ENCODE peak calls at places on chromosomes 3 and 15, in six cellular contexts. W, F, D, O, A and U are unnamed samples.

GRCh38 chr3:125478321-125478720 is 41.7 kb downstream of the SNX4 start:
- DNase-seq in W (no peak), F (no peak), D (no peak), O (no peak), A (no peak), U (no peak)

GRCh38 chr3:36212291-36212690 is 168.0 kb upstream of the STAC start:
- DNase-seq in W (peak; percentile 11), F (no peak), D (no peak), O (no peak), A (no peak), U (no peak)

GRCh38 chr15:75151214-75152128 is 50.2 kb upstream of the C15orf39 start:
- DNase-seq in W (no peak), F (no peak), D (no peak), O (no peak), A (no peak), U (no peak)

GRCh38 chr3:72185549-72186484 is 400.9 kb upstream of the PROK2 start:
- DNase-seq in W (no peak), F (no peak), D (no peak), O (no peak), A (no peak), U (peak; percentile 63)

GRCh38 chr3:63914312-63914711 is 2.1 kb upstream of the SCAANT1 start:
- DNase-seq in W (peak; percentile 39), F (no peak), D (no peak), O (no peak), A (peak; percentile 62), U (no peak)

GRCh38 chr15:71707230-71708051 is 102.9 kb upstream of the NR2E3 start:
- DNase-seq in W (no peak), F (peak; percentile 4), D (no peak), O (no peak), A (no peak), U (no peak)

GRCh38 chr15:63553388-63553791 is 43.8 kb upstream of the FBXL22 start:
- DNase-seq in W (peak; percentile 56), F (peak; percentile 73), D (no peak), O (no peak), A (peak; percentile 48), U (no peak)

GRCh38 chr15:40307421-40308165 is at the start of gene PLCB2:
- DNase-seq in W (no peak), F (peak; percentile 72), D (peak; percentile 94), O (peak; percentile 40), A (peak; percentile 52), U (peak; percentile 72)

GRCh38 chr15:31272558-31273257 is 53.9 kb upstream of the KLF13 start:
- DNase-seq in W (no peak), F (no peak), D (no peak), O (no peak), A (peak; percentile 28), U (no peak)

GRCh38 chr3:155631323-155632019 is 113.4 kb downstream of the PLCH1 start:
- DNase-seq in W (no peak), F (no peak), D (no peak), O (no peak), A (no peak), U (no peak)

GRCh38 chr15:75036269-75036668 is 12.9 kb downstream of the PPCDC start:
- DNase-seq in W (no peak), F (peak; percentile 96), D (no peak), O (no peak), A (no peak), U (no peak)

GRCh38 chr3:131912255-131912654 is 122.6 kb downstream of the CPNE4 start:
- DNase-seq in W (peak; percentile 24), F (no peak), D (no peak), O (no peak), A (no peak), U (no peak)

GRCh38 chr15:99441427-99441766 is 124.4 kb upstream of the MEF2A start:
- DNase-seq in W (no peak), F (no peak), D (no peak), O (no peak), A (no peak), U (no peak)

GRCh38 chr15:60727661-60728060 is 248.7 kb upstream of the ICE2 start:
- DNase-seq in W (no peak), F (no peak), D (no peak), O (no peak), A (no peak), U (no peak)

GRCh38 chr3:105594219-105594618 is 227.5 kb downstream of the ALCAM start:
- DNase-seq in W (no peak), F (no peak), D (no peak), O (no peak), A (no peak), U (no peak)

GRCh38 chr3:43178891-43179366 is 73.0 kb upstream of the POMGNT2 start:
- DNase-seq in W (no peak), F (no peak), D (no peak), O (no peak), A (no peak), U (no peak)

GRCh38 chr15:78878356-78878755 is 5.7 kb downstream of the MORF4L1 start:
- DNase-seq in W (no peak), F (no peak), D (no peak), O (no peak), A (no peak), U (no peak)

GRCh38 chr3:16801698-16802097 is 83.1 kb upstream of the PLCL2 start:
- DNase-seq in W (no peak), F (peak; percentile 16), D (no peak), O (no peak), A (no peak), U (no peak)

GRCh38 chr3:87810427-87810826 is 248.4 kb downstream of the CGGBP1 start:
- DNase-seq in W (no peak), F (no peak), D (no peak), O (no peak), A (no peak), U (no peak)

GRCh38 chr15:65077981-65078352 is 1.4 kb downstream of the KBTBD13 start:
- DNase-seq in W (peak; percentile 70), F (peak; percentile 93), D (peak; percentile 82), O (peak; percentile 79), A (peak; percentile 69), U (peak; percentile 80)

GRCh38 chr3:173938159-173938558 is 540.6 kb downstream of the NLGN1 start:
- DNase-seq in W (peak; percentile 12), F (peak; percentile 80), D (no peak), O (no peak), A (no peak), U (no peak)

GRCh38 chr3:8500208-8500961 is 1.2 kb upstream of the LMCD1 start:
- DNase-seq in W (no peak), F (peak; percentile 65), D (no peak), O (no peak), A (peak; percentile 43), U (no peak)

GRCh38 chr3:63969866-63970265 is 53.4 kb downstream of the PSMD6 start:
- DNase-seq in W (no peak), F (no peak), D (no peak), O (no peak), A (no peak), U (no peak)

GRCh38 chr3:134356411-134357040 is 17.7 kb downstream of the AMOTL2 start:
- DNase-seq in W (no peak), F (no peak), D (peak; percentile 53), O (no peak), A (no peak), U (peak; percentile 57)

GRCh38 chr3:20186600-20187004 is 596 bp upstream of the SGO1 start:
- DNase-seq in W (no peak), F (no peak), D (no peak), O (no peak), A (no peak), U (no peak)

GRCh38 chr3:122681294-122682015 is 816 bp downstream of the PARP14 start:
- DNase-seq in W (no peak), F (peak; percentile 7), D (peak; percentile 79), O (no peak), A (no peak), U (no peak)
- H3K4me1 ChIP-seq in W (peaks cover 9% of the 10 kb centered on the region), F (no peaks in the 10 kb centered on the region), D (peaks cover 60% of the 10 kb centered on the region), O (peaks cover 44% of the 10 kb centered on the region), A (no peaks in the 10 kb centered on the region), U (no peaks in the 10 kb centered on the region)

GRCh38 chr3:150315711-150316110 is 92.4 kb upstream of the TSC22D2 start:
- DNase-seq in W (no peak), F (no peak), D (no peak), O (no peak), A (no peak), U (no peak)

GRCh38 chr3:150317469-150317868 is 90.6 kb upstream of the TSC22D2 start:
- DNase-seq in W (no peak), F (no peak), D (no peak), O (no peak), A (no peak), U (no peak)

GRCh38 chr3:150312018-150312657 is 96.0 kb upstream of the TSC22D2 start:
- DNase-seq in W (no peak), F (no peak), D (no peak), O (no peak), A (peak; percentile 45), U (no peak)

GRCh38 chr3:150311156-150311555 is 96.9 kb upstream of the TSC22D2 start:
- DNase-seq in W (no peak), F (no peak), D (no peak), O (no peak), A (no peak), U (no peak)

GRCh38 chr3:150314248-150315027 is 93.7 kb upstream of the TSC22D2 start:
- DNase-seq in W (no peak), F (no peak), D (no peak), O (no peak), A (no peak), U (no peak)
- H3K4me3 ChIP-seq in W (no peak overlapping the region), F (no peak overlapping the region), D (no peak overlapping the region), O (no peak overlapping the region), A (no peak overlapping the region), U (no peak overlapping the region)

GRCh38 chr3:188268336-188268735 is 114.4 kb downstream of the LPP start:
- DNase-seq in W (no peak), F (no peak), D (no peak), O (no peak), A (no peak), U (no peak)

GRCh38 chr3:188270423-188270972 is 116.5 kb downstream of the LPP start:
- DNase-seq in W (peak; percentile 25), F (peak; percentile 63), D (no peak), O (no peak), A (no peak), U (no peak)

GRCh38 chr3:188267790-188268333 is 113.9 kb downstream of the LPP start:
- DNase-seq in W (no peak), F (peak; percentile 75), D (no peak), O (no peak), A (no peak), U (no peak)

GRCh38 chr3:188266581-188267274 is 112.8 kb downstream of the LPP start:
- DNase-seq in W (no peak), F (no peak), D (no peak), O (no peak), A (peak; percentile 73), U (no peak)

DNA sequence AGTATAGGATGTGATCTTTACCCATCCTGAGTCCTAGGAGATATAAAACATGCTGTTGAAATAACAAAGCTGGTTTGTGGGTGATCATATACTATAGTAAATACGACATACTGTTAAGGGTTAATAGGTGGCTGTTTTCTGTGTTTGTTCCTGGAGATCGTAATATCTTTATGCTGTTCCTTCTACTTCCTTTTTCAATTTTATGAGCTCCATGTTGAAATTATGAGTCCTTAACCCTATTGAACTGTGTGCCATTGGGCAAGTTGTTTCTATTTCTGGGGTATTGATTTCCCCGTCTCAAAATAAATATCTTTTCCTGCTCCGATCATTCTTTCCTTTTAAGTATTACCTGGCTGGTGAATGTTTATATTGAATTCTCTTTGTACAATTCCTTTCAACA is 115.1 kb downstream of the LPP start:
- DNase-seq in W (no peak), F (no peak), D (no peak), O (no peak), A (no peak), U (no peak)
- H3K4me1 ChIP-seq in W (peaks cover 5% of the 10 kb centered on the region), F (peaks cover 26% of the 10 kb centered on the region), D (peaks cover 46% of the 10 kb centered on the region), O (peaks cover 92% of the 10 kb centered on the region), A (peaks cover 51% of the 10 kb centered on the region), U (peaks cover 32% of the 10 kb centered on the region)

GRCh38 chr3:71101581-71101980 is 481.9 kb downstream of the FOXP1 start:
- DNase-seq in W (no peak), F (no peak), D (no peak), O (no peak), A (no peak), U (no peak)
- H3K4me3 ChIP-seq in W (no peak overlapping the region), F (no peak overlapping the region), D (no peak overlapping the region), O (no peak overlapping the region), A (no peak overlapping the region), U (peak overlapping the region; percentile 26)